ENCODE peak calls at places on chromosomes 13 and 19, in ten cellular contexts. One of them, this sample, is unnamed.
A peak's percentile ranks its signal among the peaks of the same experiment; 100 is the strongest.

GRCh38 chr13:35720690-35721554 is 244.4 kb upstream of the MAB21L1 start:
- DNase-seq in adrenal gland: peak; percentile 74
- DNase-seq in body of pancreas: peak; percentile 39
- DNase-seq in left ventricle myocardium inferior: no peak
- DNase-seq in thyroid gland: peak; percentile 44
- DNase-seq in ovary: peak; percentile 76
- DNase-seq in tibial nerve: no peak
- DNase-seq in heart left ventricle: peak; percentile 53
- DNase-seq in tibial artery: no peak
- DNase-seq in IMR-90: peak; percentile 46
- DNase-seq in this sample: no peak

GRCh38 chr13:93180376-93180966 is 46.1 kb upstream of the GPC6 start:
- DNase-seq in adrenal gland: no peak
- DNase-seq in heart left ventricle: no peak
- DNase-seq in thyroid gland: no peak
- DNase-seq in IMR-90: peak; percentile 52
- DNase-seq in left ventricle myocardium inferior: no peak
- DNase-seq in ovary: no peak
- DNase-seq in tibial nerve: no peak
- DNase-seq in tibial artery: no peak
- DNase-seq in body of pancreas: no peak
- DNase-seq in this sample: no peak

GRCh38 chr19:24046550-24046949 is 40.4 kb upstream of the ZNF254 start:
- DNase-seq in tibial artery: no peak
- DNase-seq in adrenal gland: no peak
- DNase-seq in thyroid gland: no peak
- DNase-seq in heart left ventricle: no peak
- DNase-seq in ovary: no peak
- DNase-seq in IMR-90: no peak
- DNase-seq in tibial nerve: no peak
- DNase-seq in body of pancreas: no peak
- DNase-seq in left ventricle myocardium inferior: no peak
- DNase-seq in this sample: no peak

GRCh38 chr13:45496942-45497341 is 32.2 kb downstream of the COG3 start:
- DNase-seq in thyroid gland: no peak
- DNase-seq in heart left ventricle: no peak
- DNase-seq in tibial nerve: no peak
- DNase-seq in left ventricle myocardium inferior: no peak
- DNase-seq in body of pancreas: no peak
- DNase-seq in IMR-90: no peak
- DNase-seq in ovary: no peak
- DNase-seq in adrenal gland: no peak
- DNase-seq in tibial artery: no peak
- DNase-seq in this sample: no peak

GRCh38 chr13:72458701-72459100 is 268.7 kb downstream of the MZT1 start:
- DNase-seq in ovary: no peak
- DNase-seq in IMR-90: no peak
- DNase-seq in tibial nerve: no peak
- DNase-seq in tibial artery: no peak
- DNase-seq in thyroid gland: peak; percentile 4
- DNase-seq in adrenal gland: no peak
- DNase-seq in left ventricle myocardium inferior: no peak
- DNase-seq in body of pancreas: no peak
- DNase-seq in heart left ventricle: no peak
- DNase-seq in this sample: no peak

GRCh38 chr19:35211545-35212230 is 16.9 kb downstream of the FAM187B start:
- DNase-seq in heart left ventricle: peak; percentile 55
- DNase-seq in left ventricle myocardium inferior: peak; percentile 33
- DNase-seq in ovary: no peak
- DNase-seq in adrenal gland: peak; percentile 65
- DNase-seq in thyroid gland: peak; percentile 29
- DNase-seq in IMR-90: no peak
- DNase-seq in body of pancreas: no peak
- DNase-seq in tibial nerve: peak; percentile 24
- DNase-seq in tibial artery: peak; percentile 77
- DNase-seq in this sample: peak; percentile 92

GRCh38 chr19:31715249-31715944 is 366.2 kb upstream of the TSHZ3 start:
- DNase-seq in tibial nerve: peak; percentile 44
- DNase-seq in thyroid gland: peak; percentile 5
- DNase-seq in adrenal gland: peak; percentile 42
- DNase-seq in heart left ventricle: no peak
- DNase-seq in IMR-90: no peak
- DNase-seq in left ventricle myocardium inferior: no peak
- DNase-seq in tibial artery: no peak
- DNase-seq in body of pancreas: no peak
- DNase-seq in ovary: peak; percentile 30
- DNase-seq in this sample: no peak

GRCh38 chr13:114211446-114211845 is 23.3 kb upstream of the CDC16 start:
- DNase-seq in body of pancreas: no peak
- DNase-seq in thyroid gland: peak; percentile 45
- DNase-seq in tibial nerve: no peak
- DNase-seq in IMR-90: no peak
- DNase-seq in heart left ventricle: no peak
- DNase-seq in ovary: no peak
- DNase-seq in adrenal gland: no peak
- DNase-seq in tibial artery: no peak
- DNase-seq in left ventricle myocardium inferior: no peak
- DNase-seq in this sample: no peak

GRCh38 chr13:112890316-112891131 is 78.5 kb upstream of the MCF2L start:
- DNase-seq in body of pancreas: no peak
- DNase-seq in tibial nerve: no peak
- DNase-seq in ovary: no peak
- DNase-seq in thyroid gland: no peak
- DNase-seq in heart left ventricle: no peak
- DNase-seq in adrenal gland: no peak
- DNase-seq in IMR-90: no peak
- DNase-seq in left ventricle myocardium inferior: no peak
- DNase-seq in tibial artery: no peak
- DNase-seq in this sample: no peak

GRCh38 chr19:18743281-18743825 is 47.8 kb downstream of the COMP start:
- DNase-seq in tibial artery: no peak
- DNase-seq in tibial nerve: no peak
- DNase-seq in body of pancreas: peak; percentile 42
- DNase-seq in adrenal gland: peak; percentile 88
- DNase-seq in IMR-90: peak; percentile 76
- DNase-seq in left ventricle myocardium inferior: peak; percentile 79
- DNase-seq in heart left ventricle: peak; percentile 84
- DNase-seq in ovary: peak; percentile 84
- DNase-seq in thyroid gland: peak; percentile 88
- DNase-seq in this sample: no peak

DNA sequence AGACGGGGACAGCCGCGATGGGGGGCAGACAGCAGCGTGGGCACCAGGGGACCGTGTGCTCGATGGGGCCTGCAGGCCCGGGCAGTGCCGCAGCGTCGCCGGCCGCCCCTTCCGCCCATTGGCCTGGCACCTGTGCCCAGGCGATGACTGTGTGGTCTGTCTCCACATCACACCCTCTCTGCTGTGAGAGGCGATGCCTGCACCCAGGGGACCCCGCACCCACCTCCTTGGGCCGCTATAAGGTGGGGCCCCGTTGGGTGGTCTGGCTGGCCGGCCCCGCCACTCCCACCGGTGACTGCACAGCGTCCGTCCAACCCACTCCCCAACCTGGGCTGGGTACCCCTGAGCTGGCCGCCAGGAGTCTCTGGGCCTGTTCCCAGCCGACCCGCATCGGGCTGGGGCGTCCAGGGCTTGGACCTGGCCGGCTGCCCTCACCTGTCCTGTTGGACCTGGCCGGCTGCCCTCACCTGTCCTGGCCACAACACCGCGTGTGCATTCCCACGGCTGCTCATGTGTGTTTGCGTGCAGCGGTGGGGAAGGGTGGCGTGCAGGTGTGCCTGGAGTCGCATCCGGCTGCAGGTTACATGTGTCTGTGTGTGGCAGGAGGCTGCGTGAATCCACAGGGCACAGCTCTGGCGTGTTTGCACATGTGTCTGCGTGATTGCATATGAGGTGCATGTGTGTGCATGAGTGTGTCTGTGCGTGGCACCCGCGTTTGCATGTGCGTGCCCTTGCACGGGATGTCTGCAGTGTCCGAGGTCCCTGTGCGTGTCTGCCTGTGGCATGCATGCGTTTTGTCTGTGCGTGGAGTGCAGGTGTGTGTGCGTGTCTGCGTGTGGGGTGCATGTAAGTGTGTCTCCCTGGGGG is 3.1 kb downstream of the EFNA2 start:
- DNase-seq in heart left ventricle: no peak
- DNase-seq in left ventricle myocardium inferior: no peak
- DNase-seq in tibial artery: no peak
- DNase-seq in adrenal gland: no peak
- DNase-seq in tibial nerve: no peak
- DNase-seq in IMR-90: no peak
- DNase-seq in ovary: no peak
- DNase-seq in body of pancreas: no peak
- DNase-seq in thyroid gland: no peak
- DNase-seq in this sample: no peak
- H3K27me3 ChIP-seq in heart left ventricle: peaks cover 75% of the 10 kb centered on the region
- H3K27me3 ChIP-seq in left ventricle myocardium inferior: peaks cover 96% of the 10 kb centered on the region
- H3K27me3 ChIP-seq in tibial artery: peaks cover 95% of the 10 kb centered on the region
- H3K27me3 ChIP-seq in adrenal gland: peaks cover 67% of the 10 kb centered on the region
- H3K27me3 ChIP-seq in tibial nerve: peaks cover 92% of the 10 kb centered on the region
- H3K27me3 ChIP-seq in IMR-90: peaks cover 49% of the 10 kb centered on the region
- H3K27me3 ChIP-seq in ovary: peaks cover 9% of the 10 kb centered on the region
- H3K27me3 ChIP-seq in body of pancreas: no peaks in the 10 kb centered on the region
- H3K27me3 ChIP-seq in thyroid gland: no peaks in the 10 kb centered on the region
- H3K27me3 ChIP-seq in this sample: no peaks in the 10 kb centered on the region

DNA sequence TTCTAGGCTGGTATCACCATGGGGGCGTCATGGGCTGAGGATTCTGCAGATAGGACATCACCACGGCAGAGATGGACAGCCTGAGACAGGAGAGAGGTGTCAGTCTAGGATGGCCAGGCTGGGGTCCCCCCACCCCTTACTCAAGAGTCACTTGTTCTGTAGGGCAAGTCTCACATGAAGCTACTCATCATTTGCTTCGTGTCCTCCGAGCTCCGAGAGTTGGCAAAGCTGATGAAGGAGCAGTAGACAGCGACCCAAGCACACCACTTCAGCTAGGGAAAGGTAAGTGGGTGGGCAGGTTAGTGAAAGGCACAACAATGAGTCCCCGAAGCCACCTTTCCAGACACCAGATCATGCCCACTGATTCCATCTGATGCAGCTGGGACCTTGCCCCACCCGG is 1.7 kb downstream of the WDR83 start:
- DNase-seq in left ventricle myocardium inferior: no peak
- DNase-seq in tibial nerve: no peak
- DNase-seq in thyroid gland: no peak
- DNase-seq in IMR-90: no peak
- DNase-seq in ovary: no peak
- DNase-seq in adrenal gland: no peak
- DNase-seq in heart left ventricle: no peak
- DNase-seq in body of pancreas: no peak
- DNase-seq in tibial artery: no peak
- DNase-seq in this sample: no peak
- H3K4me1 ChIP-seq in left ventricle myocardium inferior: peaks cover 52% of the 10 kb centered on the region
- H3K4me1 ChIP-seq in tibial nerve: peaks cover 58% of the 10 kb centered on the region
- H3K4me1 ChIP-seq in thyroid gland: peaks cover 21% of the 10 kb centered on the region
- H3K4me1 ChIP-seq in IMR-90: peaks cover 15% of the 10 kb centered on the region
- H3K4me1 ChIP-seq in ovary: peaks cover 12% of the 10 kb centered on the region
- H3K4me1 ChIP-seq in adrenal gland: peaks cover 17% of the 10 kb centered on the region
- H3K4me1 ChIP-seq in heart left ventricle: peaks cover 43% of the 10 kb centered on the region
- H3K4me1 ChIP-seq in body of pancreas: peaks cover 50% of the 10 kb centered on the region
- H3K4me1 ChIP-seq in tibial artery: peaks cover 42% of the 10 kb centered on the region
- H3K4me1 ChIP-seq in this sample: peaks cover 38% of the 10 kb centered on the region

GRCh38 chr19:42412661-42413076 is 14.5 kb downstream of the LIPE start:
- DNase-seq in left ventricle myocardium inferior: no peak
- DNase-seq in ovary: no peak
- DNase-seq in IMR-90: no peak
- DNase-seq in adrenal gland: no peak
- DNase-seq in tibial artery: no peak
- DNase-seq in heart left ventricle: peak; percentile 53
- DNase-seq in tibial nerve: no peak
- DNase-seq in thyroid gland: no peak
- DNase-seq in body of pancreas: no peak
- DNase-seq in this sample: no peak

GRCh38 chr19:42410371-42410770 is 16.8 kb downstream of the LIPE start:
- DNase-seq in thyroid gland: no peak
- DNase-seq in ovary: no peak
- DNase-seq in left ventricle myocardium inferior: no peak
- DNase-seq in IMR-90: no peak
- DNase-seq in tibial nerve: no peak
- DNase-seq in body of pancreas: no peak
- DNase-seq in tibial artery: no peak
- DNase-seq in adrenal gland: no peak
- DNase-seq in heart left ventricle: no peak
- DNase-seq in this sample: no peak

GRCh38 chr19:42412223-42412622 is 15.0 kb downstream of the LIPE start:
- DNase-seq in IMR-90: no peak
- DNase-seq in left ventricle myocardium inferior: no peak
- DNase-seq in tibial nerve: no peak
- DNase-seq in body of pancreas: no peak
- DNase-seq in adrenal gland: no peak
- DNase-seq in thyroid gland: no peak
- DNase-seq in heart left ventricle: no peak
- DNase-seq in ovary: no peak
- DNase-seq in tibial artery: no peak
- DNase-seq in this sample: no peak

GRCh38 chr19:42409477-42409876 is 17.7 kb downstream of the LIPE start:
- DNase-seq in thyroid gland: no peak
- DNase-seq in tibial artery: no peak
- DNase-seq in ovary: no peak
- DNase-seq in body of pancreas: no peak
- DNase-seq in heart left ventricle: peak; percentile 70
- DNase-seq in tibial nerve: no peak
- DNase-seq in adrenal gland: peak; percentile 68
- DNase-seq in left ventricle myocardium inferior: peak; percentile 55
- DNase-seq in IMR-90: no peak
- DNase-seq in this sample: no peak

DNA sequence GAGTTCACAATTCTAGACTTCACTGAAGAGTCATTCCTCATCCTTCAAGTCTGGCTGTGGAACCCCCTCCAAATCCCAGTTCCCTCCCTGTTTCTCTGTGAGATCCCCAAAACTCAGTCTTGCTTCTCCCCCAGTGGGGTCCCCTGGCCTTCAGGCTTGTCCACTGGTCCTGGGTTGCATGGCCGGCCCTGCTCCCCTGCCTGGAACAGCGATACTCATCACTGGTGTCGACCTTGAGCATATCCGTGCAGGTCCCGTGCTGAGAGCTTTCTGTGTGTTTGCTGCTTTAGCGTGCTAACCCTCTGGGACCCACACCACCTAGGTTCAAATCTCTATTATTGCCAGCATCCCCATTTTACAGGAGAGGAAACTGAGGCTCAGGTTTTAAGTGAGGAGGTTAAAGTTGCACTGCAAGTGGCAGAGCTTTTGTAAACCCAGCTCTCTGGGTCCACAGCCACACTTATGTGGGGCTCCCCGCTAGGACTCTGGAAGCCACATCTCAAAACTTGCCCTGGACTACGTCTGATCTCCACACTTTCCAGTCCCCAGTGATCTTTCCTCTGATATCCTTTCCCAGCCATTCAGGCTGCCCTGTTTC is 15.5 kb downstream of the LIPE start:
- DNase-seq in thyroid gland: no peak
- DNase-seq in left ventricle myocardium inferior: no peak
- DNase-seq in ovary: no peak
- DNase-seq in heart left ventricle: no peak
- DNase-seq in tibial artery: no peak
- DNase-seq in IMR-90: no peak
- DNase-seq in tibial nerve: no peak
- DNase-seq in body of pancreas: no peak
- DNase-seq in adrenal gland: no peak
- DNase-seq in this sample: no peak
- H3K27me3 ChIP-seq in thyroid gland: no peaks in the 10 kb centered on the region
- H3K27me3 ChIP-seq in left ventricle myocardium inferior: no peaks in the 10 kb centered on the region
- H3K27me3 ChIP-seq in ovary: no peaks in the 10 kb centered on the region
- H3K27me3 ChIP-seq in heart left ventricle: no peaks in the 10 kb centered on the region
- H3K27me3 ChIP-seq in tibial artery: no peaks in the 10 kb centered on the region
- H3K27me3 ChIP-seq in IMR-90: no peaks in the 10 kb centered on the region
- H3K27me3 ChIP-seq in tibial nerve: no peaks in the 10 kb centered on the region
- H3K27me3 ChIP-seq in body of pancreas: no peaks in the 10 kb centered on the region
- H3K27me3 ChIP-seq in adrenal gland: no peaks in the 10 kb centered on the region
- H3K27me3 ChIP-seq in this sample: no peaks in the 10 kb centered on the region

GRCh38 chr13:51624207-51624606 is 39.9 kb downstream of the WDFY2 start:
- DNase-seq in left ventricle myocardium inferior: no peak
- DNase-seq in tibial nerve: no peak
- DNase-seq in heart left ventricle: no peak
- DNase-seq in ovary: no peak
- DNase-seq in adrenal gland: no peak
- DNase-seq in body of pancreas: no peak
- DNase-seq in thyroid gland: no peak
- DNase-seq in IMR-90: no peak
- DNase-seq in tibial artery: no peak
- DNase-seq in this sample: no peak
- H3K4me1 ChIP-seq in left ventricle myocardium inferior: peaks cover 84% of the 10 kb centered on the region
- H3K4me1 ChIP-seq in tibial nerve: peaks cover 49% of the 10 kb centered on the region
- H3K4me1 ChIP-seq in heart left ventricle: peaks cover 64% of the 10 kb centered on the region
- H3K4me1 ChIP-seq in ovary: peaks cover 7% of the 10 kb centered on the region
- H3K4me1 ChIP-seq in adrenal gland: peaks cover 27% of the 10 kb centered on the region
- H3K4me1 ChIP-seq in body of pancreas: peaks cover 42% of the 10 kb centered on the region
- H3K4me1 ChIP-seq in thyroid gland: peaks cover 66% of the 10 kb centered on the region
- H3K4me1 ChIP-seq in IMR-90: peaks cover 20% of the 10 kb centered on the region
- H3K4me1 ChIP-seq in tibial artery: peaks cover 35% of the 10 kb centered on the region
- H3K4me1 ChIP-seq in this sample: no peaks in the 10 kb centered on the region